ENCODE peak calls at places on chromosomes 3 and 15, in four cellular contexts. One of them, this sample, is unnamed. For H3K36me3, the result is how much of the 10 kb centered on the place peaks cover.

GRCh38 chr15:39885099-39885777 is 34.8 kb downstream of the GPR176 start:
- DNase-seq in HCT116: no peak
- DNase-seq in heart left ventricle: no peak
- DNase-seq in mucosa of descending colon: no peak
- DNase-seq in this sample: peak

GRCh38 chr3:72310028-72310987 is 525.4 kb upstream of the PROK2 start:
- DNase-seq in mucosa of descending colon: peak
- DNase-seq in heart left ventricle: peak
- DNase-seq in HCT116: no peak
- DNase-seq in this sample: no peak

GRCh38 chr3:27943106-27943505 is 221.0 kb upstream of the EOMES start:
- DNase-seq in mucosa of descending colon: no peak
- DNase-seq in heart left ventricle: no peak
- DNase-seq in HCT116: peak
- DNase-seq in this sample: peak

GRCh38 chr3:143901105-143901504 is 52.8 kb upstream of the SLC9A9 start:
- DNase-seq in mucosa of descending colon: no peak
- DNase-seq in heart left ventricle: no peak
- DNase-seq in HCT116: no peak
- DNase-seq in this sample: peak

GRCh38 chr3:128965818-128966217 is 28.1 kb downstream of the CFAP92 start:
- DNase-seq in mucosa of descending colon: no peak
- DNase-seq in heart left ventricle: no peak
- DNase-seq in HCT116: no peak
- DNase-seq in this sample: peak

GRCh38 chr15:65004993-65005392 is 15.3 kb upstream of the SPG21 start:
- DNase-seq in mucosa of descending colon: no peak
- DNase-seq in HCT116: no peak
- DNase-seq in heart left ventricle: no peak
- DNase-seq in this sample: no peak

GRCh38 chr3:5021571-5022092 is 42.4 kb downstream of the BHLHE40 start:
- DNase-seq in heart left ventricle: no peak
- DNase-seq in HCT116: peak
- DNase-seq in mucosa of descending colon: no peak
- DNase-seq in this sample: peak

GRCh38 chr3:192772495-192772894 is 45.2 kb upstream of the FGF12 start:
- DNase-seq in mucosa of descending colon: no peak
- DNase-seq in heart left ventricle: peak
- DNase-seq in HCT116: peak
- DNase-seq in this sample: peak

GRCh38 chr3:189139631-189140030 is 32.1 kb upstream of the TPRG1 start:
- DNase-seq in HCT116: no peak
- DNase-seq in mucosa of descending colon: no peak
- DNase-seq in heart left ventricle: no peak
- DNase-seq in this sample: no peak

GRCh38 chr3:5160926-5161858 is 26.3 kb upstream of the EDEM1 start:
- DNase-seq in heart left ventricle: no peak
- DNase-seq in mucosa of descending colon: no peak
- DNase-seq in HCT116: peak
- DNase-seq in this sample: peak

GRCh38 chr3:189419022-189419421 is 212.2 kb upstream of the TP63 start:
- DNase-seq in mucosa of descending colon: no peak
- DNase-seq in HCT116: no peak
- DNase-seq in heart left ventricle: no peak
- DNase-seq in this sample: no peak

GRCh38 chr3:54538346-54538745 is 389.5 kb downstream of the LRTM1 start:
- DNase-seq in mucosa of descending colon: no peak
- DNase-seq in heart left ventricle: no peak
- DNase-seq in HCT116: no peak
- DNase-seq in this sample: no peak
- TF ChIP-seq CTCF in mucosa of descending colon: no peak
- TF ChIP-seq CTCF in heart left ventricle: no peak
- TF ChIP-seq CTCF in HCT116: no peak
- TF ChIP-seq CTCF in this sample: no peak

GRCh38 chr3:113241292-113242033 is 30.1 kb downstream of the BOC start:
- DNase-seq in HCT116: no peak
- DNase-seq in mucosa of descending colon: no peak
- DNase-seq in heart left ventricle: no peak
- DNase-seq in this sample: no peak
- H3K4me3 ChIP-seq in HCT116: no peak
- H3K4me3 ChIP-seq in mucosa of descending colon: no peak
- H3K4me3 ChIP-seq in heart left ventricle: no peak
- H3K4me3 ChIP-seq in this sample: no peak

GRCh38 chr3:138284957-138285477 is 44.6 kb downstream of the NME9 start:
- DNase-seq in mucosa of descending colon: no peak
- DNase-seq in HCT116: no peak
- DNase-seq in heart left ventricle: no peak
- DNase-seq in this sample: no peak
- H3K36me3 ChIP-seq in mucosa of descending colon: under half
- H3K36me3 ChIP-seq in HCT116: under half
- H3K36me3 ChIP-seq in heart left ventricle: half or more
- H3K36me3 ChIP-seq in this sample: under half

GRCh38 chr15:62067448-62068044 is 769 bp downstream of the C2CD4A start:
- DNase-seq in HCT116: no peak
- DNase-seq in mucosa of descending colon: peak
- DNase-seq in heart left ventricle: no peak
- DNase-seq in this sample: no peak

GRCh38 chr15:62068787-62069170 is 2.0 kb downstream of the C2CD4A start:
- DNase-seq in mucosa of descending colon: no peak
- DNase-seq in HCT116: no peak
- DNase-seq in heart left ventricle: no peak
- DNase-seq in this sample: peak

GRCh38 chr15:62068071-62068786 is 1.5 kb downstream of the C2CD4A start:
- DNase-seq in HCT116: no peak
- DNase-seq in heart left ventricle: peak
- DNase-seq in mucosa of descending colon: peak
- DNase-seq in this sample: no peak

GRCh38 chr15:62069551-62069950 is 2.8 kb downstream of the C2CD4A start:
- DNase-seq in mucosa of descending colon: no peak
- DNase-seq in HCT116: no peak
- DNase-seq in heart left ventricle: no peak
- DNase-seq in this sample: no peak

DNA sequence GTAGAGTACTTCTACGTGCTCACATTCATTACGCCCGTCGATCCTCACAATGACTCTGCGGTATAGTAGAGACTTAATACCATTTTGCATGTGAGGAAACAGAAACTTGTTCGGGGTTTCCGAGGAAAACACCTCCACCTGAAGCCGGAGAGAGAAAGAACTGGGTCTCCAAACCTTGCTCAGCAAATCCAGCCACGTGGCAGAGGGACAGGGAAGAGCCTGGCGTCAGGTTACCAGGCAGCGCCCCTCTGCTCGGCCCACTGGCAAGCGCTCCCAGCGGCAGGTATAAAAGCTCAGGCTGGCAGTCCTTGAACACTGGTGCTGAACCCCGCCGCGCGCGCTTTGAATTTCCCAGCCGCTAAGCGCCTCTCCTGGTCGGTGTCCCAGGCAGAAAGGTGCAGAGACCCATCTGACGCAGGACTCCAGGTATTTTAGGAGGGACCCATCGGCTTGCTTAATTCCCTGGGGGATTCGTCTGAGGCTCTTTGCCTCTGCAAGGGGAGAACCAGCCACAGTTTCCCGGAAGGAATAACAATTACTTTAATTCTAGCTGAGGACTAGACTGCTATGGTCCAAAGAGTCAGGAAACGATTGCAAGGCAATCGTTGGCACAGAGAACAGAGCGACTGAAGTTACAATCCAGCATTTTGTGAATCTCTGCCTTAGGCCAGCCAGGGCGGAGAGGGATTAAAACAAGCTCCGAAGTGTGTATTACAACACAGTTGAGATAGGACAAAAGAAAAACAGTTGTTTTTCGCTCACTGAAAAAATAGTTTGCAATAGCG is at the start of gene C2CD4A:
- DNase-seq in mucosa of descending colon: peak
- DNase-seq in HCT116: peak
- DNase-seq in heart left ventricle: peak
- DNase-seq in this sample: peak
- TF ChIP-seq CTCF in mucosa of descending colon: no peak
- TF ChIP-seq CTCF in HCT116: no peak
- TF ChIP-seq CTCF in heart left ventricle: no peak
- TF ChIP-seq CTCF in this sample: peak

DNA sequence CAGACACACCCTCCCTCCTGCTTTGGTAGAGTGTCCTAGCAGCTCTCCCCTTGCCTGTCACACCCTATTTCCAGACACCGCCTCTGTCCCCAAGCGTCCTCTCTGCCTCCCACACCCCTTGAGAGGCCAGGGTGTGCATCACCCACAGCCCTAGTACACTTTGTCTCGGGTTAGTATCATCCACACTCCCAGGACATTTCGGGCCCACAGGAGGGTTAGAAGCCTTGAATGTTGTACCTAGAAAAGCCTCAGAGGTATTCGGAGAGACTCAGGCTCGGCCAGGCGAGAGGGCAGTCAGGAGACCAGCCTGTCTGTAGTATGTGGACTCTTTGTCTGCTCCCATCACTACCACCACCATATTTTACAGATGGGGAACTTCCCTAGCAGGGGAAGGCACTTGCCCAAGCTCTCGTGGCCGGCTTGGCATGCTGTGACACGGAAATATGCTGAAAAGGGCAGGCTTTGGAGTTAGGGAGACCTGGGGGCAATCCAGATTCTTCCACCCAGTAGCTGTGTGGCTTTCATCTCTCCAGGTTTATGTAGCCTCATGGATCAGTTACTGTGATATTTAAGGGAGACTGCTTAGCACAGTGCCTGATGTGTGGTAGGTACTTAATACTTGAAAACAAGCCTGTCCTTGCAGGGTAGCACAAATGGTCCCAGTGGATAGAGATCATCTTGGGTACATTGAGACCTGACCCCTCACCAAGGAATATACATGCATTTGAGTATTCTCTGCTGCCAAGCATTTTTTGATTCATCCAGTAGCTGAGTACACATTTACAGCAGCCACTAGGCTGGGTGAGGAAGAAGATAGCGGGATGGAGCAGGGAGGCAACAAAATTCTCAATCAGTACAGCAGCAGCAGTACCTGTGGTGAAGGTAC is 1.4 kb downstream of the TMEM43 start:
- DNase-seq in HCT116: no peak
- DNase-seq in mucosa of descending colon: no peak
- DNase-seq in heart left ventricle: peak
- DNase-seq in this sample: no peak
- H3K4me3 ChIP-seq in HCT116: peak
- H3K4me3 ChIP-seq in mucosa of descending colon: no peak
- H3K4me3 ChIP-seq in heart left ventricle: peak
- H3K4me3 ChIP-seq in this sample: peak

GRCh38 chr3:13935494-13936094 is 55.7 kb upstream of the WNT7A start:
- DNase-seq in HCT116: no peak
- DNase-seq in heart left ventricle: no peak
- DNase-seq in mucosa of descending colon: no peak
- DNase-seq in this sample: no peak
- H3K36me3 ChIP-seq in HCT116: under half
- H3K36me3 ChIP-seq in heart left ventricle: under half
- H3K36me3 ChIP-seq in mucosa of descending colon: under half
- H3K36me3 ChIP-seq in this sample: under half

GRCh38 chr3:67383379-67383778 is 271.0 kb downstream of the SUCLG2 start:
- DNase-seq in mucosa of descending colon: no peak
- DNase-seq in heart left ventricle: no peak
- DNase-seq in HCT116: no peak
- DNase-seq in this sample: no peak
- TF ChIP-seq CTCF in mucosa of descending colon: no peak
- TF ChIP-seq CTCF in heart left ventricle: no peak
- TF ChIP-seq CTCF in HCT116: no peak
- TF ChIP-seq CTCF in this sample: no peak

This sample was measured in bronchial epithelial cell.